ENCODE peak calls at places on chromosome 6, in five cellular contexts. F is activated T-cell treated with anti-CD3 and anti-CD28 coated beads, Interleukin-2, amount 50 U/mL, for 48 hours; R is foreskin fibroblast; X is left ventricle myocardium inferior; I is GM10248. G is an unnamed sample.

GRCh38 chr6:134398453-134398852 is 80.5 kb upstream of the SGK1 start:
- DNase-seq in F (peak), R (no peak), X (no peak), I (no peak), G (peak)

GRCh38 chr6:72787521-72788031 is 165.7 kb downstream of the KCNQ5 start:
- DNase-seq in F (no peak), R (peak), X (no peak), I (no peak), G (peak)

GRCh38 chr6:33410711-33411631 is at the start of gene PHF1:
- DNase-seq in F (no peak), R (peak), X (peak), I (peak), G (peak)

GRCh38 chr6:144413418-144413817 is 128.3 kb downstream of the UTRN start:
- DNase-seq in F (no peak), R (peak), X (no peak), I (no peak), G (peak)

GRCh38 chr6:26351544-26351953 is 13.4 kb upstream of the BTN3A2 start:
- DNase-seq in F (no peak), R (peak), X (no peak), I (no peak), G (peak)

GRCh38 chr6:84013354-84013753 is 20.2 kb upstream of the MRAP2 start:
- DNase-seq in F (no peak), R (no peak), X (no peak), I (no peak), G (no peak)

GRCh38 chr6:132830236-132830799 is 15.9 kb downstream of the RPS12 start:
- DNase-seq in F (no peak), R (peak), X (no peak), I (no peak), G (peak)

GRCh38 chr6:25488156-25488555 is 163.9 kb upstream of the SCGN start:
- DNase-seq in F (no peak), R (no peak), X (no peak), I (no peak), G (no peak)

GRCh38 chr6:129203190-129203900 is 320.4 kb downstream of the LAMA2 start:
- DNase-seq in F (no peak), R (peak), X (no peak), I (no peak), G (no peak)

GRCh38 chr6:11213305-11214106 is 19.0 kb downstream of the NEDD9 start:
- DNase-seq in F (no peak), R (peak), X (no peak), I (no peak), G (no peak)

GRCh38 chr6:26502169-26502568 is 2.1 kb downstream of the BTN1A1 start:
- DNase-seq in F (no peak), R (no peak), X (no peak), I (no peak), G (no peak)

G was measured in RPMI7951.